ENCODE peak calls at places on chromosome 19, in six cellular contexts. I is right lobe of liver, C is lung, J is ovary, G is psoas muscle, O is neural progenitor cell. D is an unnamed sample.

GRCh38 chr19:8494158-8494557 is 8.3 kb downstream of the PRAM1 start:
- DNase-seq in C (no peak), O (no peak), J (no peak), G (no peak), I (no peak), D (no peak)

GRCh38 chr19:43784981-43785808 is 4.4 kb upstream of the KCNN4 start:
- DNase-seq in O (peak; percentile 86), I (no peak), G (no peak), J (no peak), C (peak; percentile 54), D (peak; percentile 70)

GRCh38 chr19:42553292-42554045 is 25.2 kb upstream of the CEACAM1 start:
- DNase-seq in O (no peak), G (no peak), C (no peak), J (no peak), I (no peak), D (no peak)

GRCh38 chr19:5448374-5448773 is 6.8 kb upstream of the ZNRF4 start:
- DNase-seq in G (no peak), J (no peak), O (no peak), C (no peak), I (no peak), D (no peak)

GRCh38 chr19:35377656-35378055 is 6.8 kb downstream of the GPR42 start:
- DNase-seq in C (no peak), O (no peak), G (peak; percentile 69), I (no peak), J (no peak), D (no peak)

GRCh38 chr19:11227201-11227886 is 12.1 kb upstream of the ANGPTL8 start:
- DNase-seq in C (no peak), J (no peak), G (no peak), I (no peak), O (peak; percentile 28), D (no peak)

GRCh38 chr19:55688422-55689218 is 13.6 kb downstream of the EPN1 start:
- DNase-seq in C (no peak), G (peak; percentile 44), O (no peak), I (no peak), J (peak; percentile 63), D (peak; percentile 61)

GRCh38 chr19:720691-721160 is 12.0 kb downstream of the PALM start:
- DNase-seq in O (no peak), J (peak; percentile 68), I (no peak), G (no peak), C (no peak), D (no peak)

GRCh38 chr19:31254611-31255010 is 94.6 kb downstream of the TSHZ3 start:
- DNase-seq in G (no peak), I (no peak), C (no peak), O (no peak), J (no peak), D (no peak)

GRCh38 chr19:45514376-45515051 is 7.2 kb downstream of the VASP start:
- DNase-seq in O (no peak), G (no peak), I (peak; percentile 89), J (no peak), C (no peak), D (no peak)

GRCh38 chr19:38583219-38583984 is 34.4 kb downstream of the MAP4K1 start:
- DNase-seq in J (no peak), G (no peak), O (no peak), I (no peak), C (no peak), D (no peak)

DNA sequence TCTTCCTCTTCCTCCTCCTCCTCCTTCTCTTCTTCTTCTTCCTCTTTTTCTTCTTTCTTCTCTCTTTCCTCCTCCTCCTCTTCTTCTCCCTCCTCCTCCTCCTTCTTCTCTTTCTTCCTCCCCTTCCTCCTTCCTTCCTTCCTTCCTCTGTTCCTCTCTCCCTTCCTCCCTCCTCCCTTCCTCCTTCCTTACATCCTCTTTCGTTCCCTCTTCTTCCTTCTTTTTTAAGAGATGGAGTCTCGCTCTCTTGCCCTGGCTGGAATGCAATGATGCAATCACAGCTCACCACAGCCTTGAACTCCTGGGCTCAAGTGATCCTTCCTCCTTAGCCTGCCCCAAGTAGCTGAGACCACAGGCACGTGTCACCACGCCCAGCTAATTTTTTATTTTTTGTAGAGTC is 13.2 kb downstream of the EHD2 start:
- DNase-seq in J (no peak), C (peak; percentile 62), I (no peak), O (no peak), G (no peak), D (no peak)
- H3K4me1 ChIP-seq in J (peaks cover 14% of the 10 kb centered on the region), C (peaks cover 22% of the 10 kb centered on the region), I (no peaks in the 10 kb centered on the region), O (no peaks in the 10 kb centered on the region), G (peaks cover 11% of the 10 kb centered on the region), D (peaks cover 2% of the 10 kb centered on the region)

GRCh38 chr19:19487077-19488040 is 28.0 kb downstream of the TSSK6 start:
- DNase-seq in I (no peak), C (no peak), G (peak; percentile 43), O (no peak), J (no peak), D (no peak)

GRCh38 chr19:19488875-19489690 is 26.3 kb downstream of the TSSK6 start:
- DNase-seq in I (peak; percentile 87), G (peak; percentile 88), J (peak; percentile 75), C (peak; percentile 87), O (peak; percentile 82), D (peak; percentile 89)

GRCh38 chr19:19489804-19490204 is 25.5 kb downstream of the TSSK6 start:
- DNase-seq in J (no peak), C (no peak), O (peak; percentile 16), I (no peak), G (peak; percentile 61), D (no peak)

GRCh38 chr19:19486343-19487076 is 28.8 kb downstream of the TSSK6 start:
- DNase-seq in C (no peak), J (no peak), I (no peak), G (peak; percentile 34), O (no peak), D (no peak)

DNA sequence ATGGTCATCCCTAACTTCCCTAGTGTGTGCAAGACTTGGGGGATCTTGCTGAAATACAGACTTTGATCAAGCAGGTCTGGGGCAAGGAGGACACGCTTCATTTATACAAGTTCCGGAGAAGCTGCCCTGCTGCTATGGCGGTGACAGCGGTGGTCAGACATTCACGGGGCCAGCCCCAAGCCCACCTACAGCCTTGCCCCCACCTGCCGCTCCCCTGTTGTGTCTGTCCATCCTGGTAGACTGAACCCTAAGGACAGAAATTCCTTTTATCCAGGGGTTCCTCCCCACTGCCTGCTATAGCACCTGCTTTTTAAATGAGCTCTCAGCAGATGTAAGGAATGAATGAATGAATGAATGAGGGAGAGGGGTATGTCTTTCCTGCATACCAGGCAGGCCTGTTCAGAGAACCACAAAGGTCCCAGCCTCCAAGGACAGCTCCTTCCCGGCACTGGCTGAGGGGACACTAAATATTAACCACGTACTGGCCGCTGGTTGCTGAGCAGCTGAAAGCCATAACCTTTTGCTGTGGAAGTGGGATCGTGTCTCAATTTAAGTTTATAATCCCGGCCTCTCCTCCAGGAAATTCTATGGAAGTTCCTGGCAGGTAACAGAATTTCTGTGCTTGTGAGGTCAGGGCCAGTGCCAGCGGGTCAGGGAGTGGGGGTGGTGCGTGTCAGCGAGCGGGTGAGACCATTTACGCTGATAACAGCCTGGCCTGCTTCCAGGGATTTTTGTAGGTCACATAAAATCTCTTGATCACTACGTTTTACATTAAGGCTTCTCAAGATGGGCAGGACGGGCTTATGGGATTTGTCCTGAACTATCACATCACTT is 27.1 kb downstream of the TSSK6 start:
- DNase-seq in C (no peak), G (peak; percentile 59), J (no peak), O (peak; percentile 24), I (peak; percentile 74), D (no peak)
- H3K4me1 ChIP-seq in C (peaks cover 30% of the 10 kb centered on the region), G (peaks cover 39% of the 10 kb centered on the region), J (peaks cover 23% of the 10 kb centered on the region), O (peaks cover 22% of the 10 kb centered on the region), I (peaks cover 9% of the 10 kb centered on the region), D (no peaks in the 10 kb centered on the region)

GRCh38 chr19:13066933-13067831 is 35.5 kb downstream of the LYL1 start:
- DNase-seq in G (peak; percentile 64), O (no peak), I (no peak), C (no peak), J (no peak), D (no peak)
- H3K4me1 ChIP-seq in G (peaks cover 97% of the 10 kb centered on the region), O (peaks cover 12% of the 10 kb centered on the region), I (no peaks in the 10 kb centered on the region), C (peaks cover 23% of the 10 kb centered on the region), J (peaks cover 48% of the 10 kb centered on the region), D (peaks cover 2% of the 10 kb centered on the region)

DNA sequence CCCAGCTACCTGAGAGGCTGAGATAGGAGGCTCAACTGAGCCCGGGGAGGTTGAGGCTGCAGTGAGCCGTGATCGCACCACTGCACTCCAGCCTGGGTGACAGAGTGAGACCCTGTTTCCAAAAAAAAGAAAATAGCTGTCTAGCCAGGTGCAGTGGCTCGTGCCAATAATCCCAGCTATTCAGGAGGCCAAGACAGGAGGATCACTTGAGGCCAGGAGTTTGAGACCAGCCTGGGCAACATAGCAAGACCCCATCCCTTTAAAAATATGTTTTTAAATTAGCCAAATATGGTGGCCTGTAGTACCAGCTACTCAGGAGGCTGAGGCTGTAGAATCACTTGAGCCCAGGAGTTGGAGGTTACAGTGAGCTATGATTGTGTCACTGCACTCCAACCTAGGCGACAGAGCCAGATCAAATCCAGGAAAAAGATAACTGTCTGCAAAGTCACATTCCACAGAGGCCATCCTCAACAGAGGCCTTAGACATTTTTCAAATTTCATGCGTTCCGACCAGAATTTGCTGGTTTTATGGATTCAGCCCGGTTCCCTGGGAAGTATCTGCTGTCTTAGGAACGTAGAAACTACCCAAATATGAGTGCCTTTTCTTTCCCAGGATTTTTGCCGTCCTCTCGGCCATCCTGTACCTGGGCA is 58.7 kb upstream of the USE1 start:
- DNase-seq in J (no peak), I (no peak), C (no peak), O (no peak), G (no peak), D (no peak)
- H3K4me1 ChIP-seq in J (no peaks in the 10 kb centered on the region), I (no peaks in the 10 kb centered on the region), C (no peaks in the 10 kb centered on the region), O (no peaks in the 10 kb centered on the region), G (no peaks in the 10 kb centered on the region), D (no peaks in the 10 kb centered on the region)

GRCh38 chr19:34228762-34229161 is 25.6 kb upstream of the GARRE1 start:
- DNase-seq in J (no peak), G (no peak), C (no peak), I (no peak), O (no peak), D (no peak)
- H3K4me1 ChIP-seq in J (peaks cover 5% of the 10 kb centered on the region), G (peaks cover 7% of the 10 kb centered on the region), C (peaks cover 2% of the 10 kb centered on the region), I (no peaks in the 10 kb centered on the region), O (no peaks in the 10 kb centered on the region), D (peaks cover 13% of the 10 kb centered on the region)

DNA sequence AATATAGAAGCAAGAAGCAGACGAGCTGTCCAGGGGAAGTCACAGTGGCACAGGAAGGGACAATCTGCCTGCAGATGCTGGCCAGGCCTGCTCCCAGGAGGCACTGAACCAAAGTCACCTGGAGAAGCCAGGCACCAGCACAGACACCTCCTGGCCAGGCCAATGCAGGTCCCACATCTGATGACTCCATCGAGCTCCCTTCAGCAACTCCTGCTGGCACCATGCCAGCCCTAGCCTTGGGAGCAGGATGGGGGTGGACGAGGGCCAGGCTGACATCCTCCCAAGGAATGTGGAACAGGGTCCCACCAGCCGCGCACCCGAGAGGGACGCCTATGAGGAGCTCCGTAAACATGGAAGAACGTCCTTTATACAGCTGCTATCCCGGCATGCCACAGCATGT is 22.4 kb upstream of the ISYNA1 start:
- DNase-seq in C (no peak), O (no peak), G (peak; percentile 89), I (no peak), J (peak; percentile 79), D (peak; percentile 86)
- H3K4me1 ChIP-seq in C (peaks cover 12% of the 10 kb centered on the region), O (no peaks in the 10 kb centered on the region), G (peaks cover 61% of the 10 kb centered on the region), I (peaks cover 4% of the 10 kb centered on the region), J (peaks cover 19% of the 10 kb centered on the region), D (no peaks in the 10 kb centered on the region)

GRCh38 chr19:3426433-3426832 is 53.9 kb downstream of the SMIM24 start:
- DNase-seq in O (no peak), I (no peak), J (no peak), C (no peak), G (peak; percentile 50), D (no peak)
- H3K4me1 ChIP-seq in O (no peaks in the 10 kb centered on the region), I (peaks cover 5% of the 10 kb centered on the region), J (peaks cover 16% of the 10 kb centered on the region), C (peaks cover 3% of the 10 kb centered on the region), G (peaks cover 51% of the 10 kb centered on the region), D (no peaks in the 10 kb centered on the region)